ENCODE peak calls at places on chromosomes 3 and 15, in eight cellular contexts. X is effector CD4-positive, alpha-beta T cell; F is activated CD4-positive, alpha-beta T cell treated with anti-CD3 and anti-CD28 coated beads, Interleukin-2, amount 50 U/mL, for 24 hours; T is transverse colon; W is RCC 7860; A is AG09319; Y is NCI-H774; Z is AG04450. I is an unnamed sample.

GRCh38 chr3:171986208-171986607 is 53.2 kb upstream of the FNDC3B start:
- DNase-seq in X (no peak), F (no peak), T (no peak), W (no peak), A (no peak), Y (no peak), Z (no peak), I (no peak)

GRCh38 chr3:161266731-161267150 is 45.6 kb downstream of the NMD3 start:
- DNase-seq in X (no peak), F (no peak), T (no peak), W (no peak), A (no peak), Y (peak; percentile 39), Z (peak; percentile 52), I (no peak)

GRCh38 chr15:42616107-42616506 is 40.7 kb downstream of the STARD9 start:
- DNase-seq in X (no peak), F (no peak), T (no peak), W (no peak), A (no peak), Y (no peak), Z (no peak), I (no peak)

GRCh38 chr3:84175449-84175848 is 783.3 kb upstream of the CADM2 start:
- DNase-seq in X (no peak), F (no peak), T (no peak), W (no peak), A (no peak), Y (no peak), Z (no peak), I (no peak)

GRCh38 chr3:95926904-95927501 is 887.4 kb upstream of the EPHA6 start:
- DNase-seq in X (no peak), F (no peak), T (no peak), W (no peak), A (no peak), Y (no peak), Z (no peak), I (no peak)

GRCh38 chr3:102646557-102646956 is 211.7 kb downstream of the ZPLD1 start:
- DNase-seq in X (no peak), F (no peak), T (no peak), W (no peak), A (no peak), Y (no peak), Z (no peak), I (no peak)

GRCh38 chr15:89429023-89429422 is 67.4 kb downstream of the RHCG start:
- DNase-seq in X (no peak), F (no peak), T (no peak), W (peak; percentile 3), A (no peak), Y (no peak), Z (no peak), I (no peak)

GRCh38 chr3:36763111-36763849 is 1.1 kb downstream of the DCLK3 start:
- DNase-seq in X (no peak), F (no peak), T (no peak), W (no peak), A (no peak), Y (no peak), Z (no peak), I (no peak)

GRCh38 chr3:12603969-12604368 is 47.1 kb downstream of the MKRN2 start:
- DNase-seq in X (no peak), F (no peak), T (no peak), W (no peak), A (no peak), Y (no peak), Z (no peak), I (no peak)

GRCh38 chr3:64715211-64715982 is 27.6 kb upstream of the ADAMTS9 start:
- DNase-seq in X (no peak), F (no peak), T (no peak), W (no peak), A (no peak), Y (no peak), Z (no peak), I (no peak)

GRCh38 chr3:32076566-32076965 is 29.9 kb upstream of the GPD1L start:
- DNase-seq in X (no peak), F (no peak), T (no peak), W (no peak), A (no peak), Y (no peak), Z (no peak), I (no peak)

GRCh38 chr3:41301548-41301947 is 102.2 kb downstream of the CTNNB1 start:
- DNase-seq in X (no peak), F (no peak), T (no peak), W (peak; percentile 6), A (no peak), Y (no peak), Z (no peak), I (no peak)

GRCh38 chr3:10992017-10992945 is at the start of gene SLC6A1:
- DNase-seq in X (no peak), F (no peak), T (no peak), W (no peak), A (no peak), Y (no peak), Z (no peak), I (no peak)

GRCh38 chr15:90954712-90955671 is at the start of gene RCCD1:
- DNase-seq in X (peak; percentile 87), F (peak; percentile 90), T (peak; percentile 96), W (peak; percentile 81), A (peak; percentile 83), Y (peak; percentile 95), Z (peak; percentile 84), I (peak; percentile 75)

I was measured in activated CD4-positive, CD25-positive, alpha-beta regulatory T cell.